ENCODE peak calls at places on chromosomes 2 and 18, in nine cellular contexts. P, W, M, C, Q, Z, B, V and Y are unnamed samples.

GRCh38 chr2:181164699-181165098 is 184.3 kb downstream of the UBE2E3 start:
- DNase-seq in V (no peak), Q (no peak), B (no peak), W (no peak), P (peak; percentile 52), Z (no peak), C (no peak), M (peak; percentile 63), Y (no peak)

GRCh38 chr2:95372845-95373244 is 29.7 kb upstream of the FAHD2A start:
- DNase-seq in M (no peak), C (peak; percentile 25), Q (no peak), W (no peak), Z (no peak), V (peak; percentile 6), B (no peak), P (no peak), Y (no peak)

GRCh38 chr2:15790838-15791237 is 149.5 kb upstream of the MYCN start:
- DNase-seq in Q (no peak), W (no peak), C (no peak), V (no peak), P (no peak), Z (no peak), B (no peak), M (no peak), Y (no peak)

GRCh38 chr2:174076040-174076439 is 110.9 kb upstream of the SP3 start:
- DNase-seq in B (no peak), V (no peak), Z (peak; percentile 19), W (peak; percentile 68), Q (no peak), M (no peak), P (no peak), C (no peak), Y (peak; percentile 89)

GRCh38 chr18:22113144-22113813 is 56.1 kb upstream of the GATA6 start:
- DNase-seq in Z (no peak), W (no peak), P (no peak), V (no peak), C (peak; percentile 73), Q (no peak), M (no peak), B (no peak), Y (no peak)

GRCh38 chr18:58023108-58023507 is 20.9 kb upstream of the NEDD4L start:
- DNase-seq in P (no peak), C (no peak), Z (no peak), M (no peak), W (no peak), V (no peak), Q (no peak), B (no peak), Y (no peak)

GRCh38 chr2:105451571-105452140 is 52.8 kb upstream of the FHL2 start:
- DNase-seq in P (no peak), C (no peak), V (no peak), Q (peak; percentile 15), M (no peak), Z (no peak), W (no peak), B (no peak), Y (no peak)

GRCh38 chr2:205078762-205079161 is 533.5 kb downstream of the PARD3B start:
- DNase-seq in V (no peak), M (no peak), P (no peak), C (no peak), Q (no peak), W (no peak), Z (no peak), B (no peak), Y (no peak)

GRCh38 chr2:97728091-97728596 is 14.8 kb downstream of the ZAP70 start:
- DNase-seq in V (no peak), W (peak; percentile 87), C (peak; percentile 44), Q (peak; percentile 20), B (no peak), P (no peak), M (no peak), Z (peak; percentile 70), Y (peak; percentile 59)

GRCh38 chr2:205590759-205591158 is 91.5 kb upstream of the NRP2 start:
- DNase-seq in V (no peak), W (no peak), M (no peak), Z (peak; percentile 77), B (no peak), C (no peak), P (no peak), Q (peak; percentile 59), Y (peak; percentile 46)

GRCh38 chr2:226483745-226484619 is 315.6 kb downstream of the IRS1 start:
- DNase-seq in M (no peak), V (no peak), P (no peak), B (peak; percentile 92), W (peak; percentile 14), C (no peak), Z (no peak), Q (peak; percentile 46), Y (no peak)

GRCh38 chr2:240851078-240851861 is 17.4 kb upstream of the AGXT start:
- DNase-seq in C (peak; percentile 92), Z (peak; percentile 83), W (peak; percentile 52), B (peak; percentile 90), V (peak; percentile 86), P (peak; percentile 55), M (peak; percentile 82), Q (peak; percentile 84), Y (peak; percentile 79)

GRCh38 chr2:109637749-109638570 is 23.8 kb downstream of the SOWAHC start:
- DNase-seq in B (no peak), M (peak; percentile 84), C (no peak), P (peak; percentile 46), W (no peak), V (no peak), Z (peak; percentile 53), Q (peak; percentile 81), Y (peak; percentile 73)

DNA sequence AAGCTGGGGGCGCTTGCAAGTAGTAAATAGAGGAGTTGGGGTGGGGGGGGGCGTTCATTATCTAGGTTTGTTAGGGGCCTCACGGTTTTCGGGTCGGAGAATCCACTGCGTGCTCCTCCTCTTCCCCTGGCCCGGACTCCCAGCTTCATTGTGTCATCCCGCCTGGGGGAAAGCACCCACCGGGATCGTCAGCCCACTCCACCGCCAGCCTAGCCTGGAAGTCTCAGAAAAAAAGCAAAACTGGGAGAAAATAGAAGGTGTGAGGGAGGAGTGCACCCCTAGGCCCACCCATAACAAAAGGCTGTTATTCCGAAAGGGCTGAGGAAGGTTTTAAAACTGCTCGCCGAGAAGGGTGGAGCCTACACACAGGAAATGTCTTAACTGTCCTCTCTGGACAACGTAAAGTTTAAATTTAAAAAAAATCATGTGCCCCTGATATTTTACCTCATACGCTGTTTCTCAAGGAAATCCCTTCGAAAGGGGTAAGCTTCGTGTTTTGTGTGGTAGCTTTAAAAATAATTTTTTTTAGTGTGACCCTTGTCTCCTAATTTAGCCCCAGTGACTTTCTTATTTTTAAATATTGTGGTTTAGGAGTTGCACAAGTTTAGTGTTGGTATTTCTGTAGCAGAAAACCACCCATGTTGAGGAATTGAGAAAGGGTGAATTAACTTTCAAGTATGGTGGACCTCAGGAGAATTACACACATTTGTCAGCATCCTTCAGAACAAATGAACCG is 104.2 kb downstream of the SPTBN1 start:
- DNase-seq in V (peak; percentile 72), C (peak; percentile 83), Q (peak; percentile 87), B (peak; percentile 40), W (peak; percentile 75), P (peak; percentile 69), M (peak; percentile 89), Z (peak; percentile 46), Y (peak; percentile 59)
- TF ChIP-seq CTCF in V (peak; percentile 20), C (peak; percentile 35), Q (no peak), B (no peak), W (no peak), P (no peak), M (no peak), Z (no peak), Y (no peak)

DNA sequence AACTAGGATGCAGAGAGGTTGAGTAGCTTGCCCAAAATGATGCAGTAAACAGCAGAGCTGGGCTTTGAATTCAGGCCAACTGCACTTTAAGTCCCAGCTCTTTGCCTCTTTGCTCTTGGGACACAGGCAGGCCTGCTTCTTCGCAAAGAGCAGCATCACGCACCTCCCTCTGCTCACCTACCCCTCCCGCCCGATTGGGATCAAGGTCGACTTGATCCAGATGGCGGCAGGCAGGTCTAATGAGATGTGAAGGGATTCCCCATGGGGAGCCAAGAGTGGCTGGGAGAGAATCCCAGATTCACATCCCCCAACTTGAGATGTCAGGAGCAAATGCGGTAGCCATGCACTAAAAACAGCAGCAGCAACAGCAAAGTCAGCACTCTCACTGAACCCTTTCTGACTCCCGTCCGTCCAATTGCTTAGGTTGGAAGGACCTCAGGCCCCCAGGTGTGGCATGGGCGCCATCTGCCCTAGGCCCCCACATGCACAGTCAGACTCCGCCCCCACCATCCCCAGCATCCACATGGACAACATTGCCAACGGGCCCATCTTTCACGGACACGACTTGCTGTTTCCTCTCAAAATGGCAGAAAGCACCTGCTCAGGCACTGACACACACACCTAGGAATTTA is 84.3 kb upstream of the MAP4K4 start:
- DNase-seq in C (no peak), Q (no peak), Z (no peak), V (peak; percentile 31), M (no peak), P (no peak), B (no peak), W (no peak), Y (no peak)
- H3K4me3 ChIP-seq in C (no peak overlapping the region), Q (no peak overlapping the region), Z (no peak overlapping the region), V (no peak overlapping the region), M (no peak overlapping the region), P (no peak overlapping the region), B (no peak overlapping the region), W (no peak overlapping the region), Y (no peak overlapping the region)

DNA sequence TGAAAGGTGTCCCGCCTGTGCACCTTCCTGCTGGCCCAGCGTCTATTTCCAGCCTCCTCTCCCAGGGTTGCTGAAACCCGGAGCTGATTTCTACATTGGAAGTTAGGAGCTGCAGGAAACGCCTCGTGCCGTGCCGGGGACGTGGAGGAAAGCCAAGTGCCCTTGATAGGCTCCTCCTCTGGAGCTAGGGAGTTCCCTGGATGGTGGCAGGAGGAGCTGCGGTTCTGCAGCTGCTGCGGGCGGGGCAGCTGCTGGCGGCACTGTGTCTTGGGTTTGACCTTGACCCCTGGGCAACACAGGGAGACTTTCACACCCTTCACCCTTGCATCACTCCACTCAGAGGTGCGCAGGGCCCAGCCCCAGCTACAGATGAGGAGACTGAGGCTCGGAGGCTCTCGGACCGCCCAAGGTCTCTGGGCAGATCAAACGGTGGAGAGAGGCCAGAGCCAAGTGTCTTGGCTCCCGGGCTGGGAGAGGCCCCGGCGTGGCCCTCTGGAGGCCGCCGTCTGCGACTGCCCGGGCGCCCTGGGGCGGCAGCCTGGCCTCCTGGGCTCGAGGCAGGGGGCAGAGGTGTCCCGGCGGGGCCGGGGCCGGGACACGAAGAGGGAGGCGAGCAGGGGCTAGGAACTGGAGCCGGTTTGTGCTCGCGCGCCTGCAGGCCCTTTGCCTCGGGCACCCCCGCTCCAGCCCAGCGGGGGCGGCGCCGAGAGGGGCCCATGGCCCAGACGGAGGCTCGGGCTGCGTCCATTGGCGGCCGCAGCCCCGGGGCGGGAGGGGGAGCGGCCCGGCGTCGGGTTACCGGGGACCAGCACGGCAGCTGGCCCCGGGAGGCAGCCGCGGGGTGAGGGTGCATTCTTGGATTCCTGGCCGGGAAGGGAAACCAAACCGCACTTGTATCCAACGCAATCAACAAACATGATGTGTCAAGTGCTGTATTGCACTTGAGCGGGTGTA is 129.7 kb upstream of the SLC1A4 start:
- DNase-seq in P (peak; percentile 64), B (peak; percentile 81), Q (peak; percentile 88), Z (peak; percentile 86), W (peak; percentile 79), V (peak; percentile 90), M (peak; percentile 74), C (peak; percentile 93), Y (peak; percentile 80)
- TF ChIP-seq CTCF in P (no peak), B (no peak), Q (no peak), Z (peak; percentile 22), W (no peak), V (no peak), M (peak; percentile 1), C (peak; percentile 22), Y (no peak)

DNA sequence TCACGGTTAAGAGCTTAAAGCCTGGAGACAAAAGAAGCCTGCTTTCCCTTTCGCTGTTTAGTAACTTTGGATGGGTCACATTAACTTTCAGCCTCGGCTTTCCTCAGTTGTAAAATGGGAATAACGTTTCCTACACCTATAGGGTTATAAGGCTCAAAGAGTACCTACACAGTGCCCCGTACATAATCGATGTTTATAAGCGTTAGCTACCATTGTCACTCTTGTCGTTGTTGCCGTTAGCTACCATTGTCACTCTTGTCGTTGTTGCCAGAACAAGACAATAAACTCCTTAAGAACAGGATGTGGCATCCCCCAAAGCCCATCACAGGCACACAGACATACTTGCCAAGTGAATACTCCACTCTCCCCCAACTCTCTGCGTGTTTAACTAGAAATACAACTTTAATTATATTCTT is 901 bp upstream of the MFSD6 start:
- DNase-seq in Z (peak; percentile 5), V (no peak), C (peak; percentile 58), B (peak; percentile 57), P (no peak), Q (no peak), W (no peak), M (peak; percentile 37), Y (no peak)
- H3K4me3 ChIP-seq in Z (peak overlapping the region; percentile 96), V (no peak overlapping the region), C (peak overlapping the region; percentile 98), B (peak overlapping the region; percentile 90), P (peak overlapping the region; percentile 83), Q (no peak overlapping the region), W (no peak overlapping the region), M (peak overlapping the region; percentile 84), Y (peak overlapping the region; percentile 67)